ENCODE peak calls at places on chromosomes 1 and 21, in four cellular contexts. N, O, U and W are unnamed samples.
A peak's percentile ranks its signal among the peaks of the same experiment; 100 is the strongest.

GRCh38 chr21:33149166-33149565 is 79.2 kb downstream of the OLIG1 start:
- DNase-seq in U (no peak), N (no peak), O (no peak), W (no peak)

GRCh38 chr1:7549693-7550161 is 221.4 kb upstream of the VAMP3 start:
- DNase-seq in N (no peak), U (no peak), O (no peak), W (peak; percentile 71)

GRCh38 chr1:173410133-173410793 is 66.9 kb upstream of the PRDX6 start:
- DNase-seq in N (peak; percentile 61), U (no peak), O (no peak), W (no peak)

GRCh38 chr1:203273869-203274602 is 31.3 kb upstream of the BTG2 start:
- DNase-seq in O (no peak), N (no peak), U (no peak), W (no peak)

GRCh38 chr1:179591592-179592580 is at the start of gene TDRD5:
- DNase-seq in O (no peak), N (no peak), U (no peak), W (peak; percentile 81)

GRCh38 chr1:201001962-201002361 is 21.6 kb downstream of the KIF21B start:
- DNase-seq in U (no peak), O (no peak), N (no peak), W (no peak)

GRCh38 chr1:203268901-203269653 is 36.2 kb upstream of the BTG2 start:
- DNase-seq in N (peak; percentile 78), U (peak; percentile 80), O (peak; percentile 64), W (peak; percentile 87)

GRCh38 chr1:181506563-181507353 is 23.4 kb downstream of the CACNA1E start:
- DNase-seq in O (no peak), N (no peak), U (no peak), W (no peak)

GRCh38 chr21:39048064-39048463 is 135.2 kb downstream of the PSMG1 start:
- DNase-seq in O (no peak), N (peak; percentile 38), U (peak; percentile 90), W (no peak)

GRCh38 chr1:209583408-209583807 is at the start of gene CAMK1G:
- DNase-seq in U (peak; percentile 89), O (no peak), N (peak; percentile 88), W (peak; percentile 91)

GRCh38 chr1:101250219-101250618 is 13.4 kb downstream of the S1PR1 start:
- DNase-seq in N (no peak), U (no peak), O (no peak), W (no peak)
- H3K4me1 ChIP-seq in N (no peaks in the 10 kb centered on the region), U (no peaks in the 10 kb centered on the region), O (no peaks in the 10 kb centered on the region), W (peaks cover 14% of the 10 kb centered on the region)

DNA sequence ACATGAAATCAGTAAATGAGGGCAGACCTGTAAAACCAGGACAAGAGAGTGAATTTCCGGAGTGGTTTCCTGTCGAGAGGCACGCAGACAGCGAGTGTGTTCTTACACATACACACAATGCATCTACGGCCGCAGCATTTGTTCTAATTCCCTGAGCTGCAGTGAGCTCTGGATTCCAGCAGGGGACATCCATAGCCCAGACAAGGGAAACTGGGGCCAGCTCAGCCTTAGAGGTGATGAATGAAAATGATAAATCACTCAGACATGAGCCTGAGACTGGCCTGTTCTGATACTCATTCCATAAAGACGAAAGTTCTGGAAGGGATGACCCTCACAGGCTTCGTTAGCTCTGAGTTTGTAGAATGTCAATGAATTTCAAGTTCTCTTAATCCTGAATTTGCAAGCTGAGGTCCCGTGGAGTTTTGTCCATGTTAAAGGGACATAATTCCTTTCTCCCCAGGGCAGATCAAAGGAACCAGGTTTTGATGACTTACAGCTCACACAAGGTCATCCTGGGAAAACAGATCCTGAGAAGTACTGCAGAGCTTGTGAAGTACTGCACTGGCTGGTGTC is 207.9 kb upstream of the C1orf87 start:
- DNase-seq in U (peak; percentile 51), N (peak; percentile 75), O (peak; percentile 83), W (peak; percentile 86)
- H2AFZ ChIP-seq in U (no peak overlapping the region), N (no peak overlapping the region), O (peak overlapping the region; percentile 91), W (peak overlapping the region; percentile 89)

DNA sequence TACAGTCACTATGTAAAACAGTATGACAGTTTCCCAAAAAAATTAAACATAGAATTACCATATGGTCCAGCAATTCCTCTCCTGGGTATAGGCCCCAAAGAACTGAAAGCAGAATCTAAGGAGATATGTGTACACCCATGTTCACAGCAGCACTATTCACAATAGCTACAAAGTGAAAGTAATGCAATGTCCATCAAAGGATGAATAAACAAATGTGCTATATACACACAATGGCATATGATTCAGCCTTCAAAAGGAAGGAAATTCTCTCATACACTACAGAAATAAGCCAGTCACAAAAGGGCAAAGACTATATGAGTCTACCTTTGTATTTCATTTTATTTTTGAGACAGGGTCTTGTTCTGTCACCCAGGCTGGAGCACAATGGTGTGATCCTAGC is 120.4 kb downstream of the TOMM20 start:
- DNase-seq in N (peak; percentile 24), U (peak; percentile 54), O (no peak), W (no peak)
- H3K4me3 ChIP-seq in N (no peak overlapping the region), U (no peak overlapping the region), O (no peak overlapping the region), W (no peak overlapping the region)

GRCh38 chr1:30664103-30664755 is 59.2 kb downstream of the MATN1 start:
- DNase-seq in O (no peak), N (no peak), U (no peak), W (no peak)

GRCh38 chr1:30661311-30661710 is 62.1 kb downstream of the MATN1 start:
- DNase-seq in U (no peak), O (no peak), N (no peak), W (no peak)

GRCh38 chr1:30660241-30660640 is 63.1 kb downstream of the MATN1 start:
- DNase-seq in O (no peak), U (no peak), N (no peak), W (no peak)

GRCh38 chr1:30663596-30664091 is 59.7 kb downstream of the MATN1 start:
- DNase-seq in O (no peak), U (no peak), N (no peak), W (peak; percentile 69)

GRCh38 chr1:30662291-30662840 is 61.0 kb downstream of the MATN1 start:
- DNase-seq in U (no peak), O (no peak), N (no peak), W (no peak)
- H3K4me1 ChIP-seq in U (no peaks in the 10 kb centered on the region), O (peaks cover 4% of the 10 kb centered on the region), N (no peaks in the 10 kb centered on the region), W (no peaks in the 10 kb centered on the region)

GRCh38 chr1:161073474-161074121 is 3.9 kb upstream of the ARHGAP30 start:
- DNase-seq in O (no peak), U (no peak), N (no peak), W (no peak)

GRCh38 chr1:161072751-161073449 is 3.2 kb upstream of the ARHGAP30 start:
- DNase-seq in N (no peak), U (no peak), O (no peak), W (peak; percentile 55)

GRCh38 chr1:161070737-161071136 is 1.0 kb upstream of the ARHGAP30 start:
- DNase-seq in O (no peak), U (peak; percentile 42), N (no peak), W (no peak)

GRCh38 chr1:161069731-161070270 is at the start of gene ARHGAP30:
- DNase-seq in N (no peak), O (no peak), U (no peak), W (peak; percentile 62)

DNA sequence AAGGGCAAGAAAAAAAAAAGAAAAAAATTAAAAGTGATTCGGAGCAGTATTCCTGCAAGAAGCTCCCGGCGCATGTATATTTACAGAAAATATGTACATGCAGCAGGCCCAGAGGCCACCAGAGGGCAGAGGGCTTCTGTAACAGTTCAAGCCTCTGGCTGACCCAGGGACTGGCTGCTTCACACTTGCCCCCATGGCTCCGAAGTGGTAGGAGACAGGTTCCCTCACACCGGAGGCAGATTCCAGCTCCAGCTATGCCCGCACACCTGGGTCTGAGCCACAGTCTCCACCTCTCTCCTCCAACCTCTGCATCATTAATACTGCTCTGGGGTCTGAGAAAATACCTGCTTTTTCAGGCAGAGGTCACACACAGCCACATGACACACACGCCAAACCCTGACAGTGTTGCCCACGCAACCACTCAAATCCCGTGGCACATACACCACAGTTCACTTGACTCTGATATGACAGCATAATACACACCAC is 2.2 kb upstream of the ARHGAP30 start:
- DNase-seq in U (peak; percentile 49), O (peak; percentile 29), N (peak; percentile 57), W (peak; percentile 93)
- H2AFZ ChIP-seq in U (no peak overlapping the region), O (no peak overlapping the region), N (no peak overlapping the region), W (no peak overlapping the region)

DNA sequence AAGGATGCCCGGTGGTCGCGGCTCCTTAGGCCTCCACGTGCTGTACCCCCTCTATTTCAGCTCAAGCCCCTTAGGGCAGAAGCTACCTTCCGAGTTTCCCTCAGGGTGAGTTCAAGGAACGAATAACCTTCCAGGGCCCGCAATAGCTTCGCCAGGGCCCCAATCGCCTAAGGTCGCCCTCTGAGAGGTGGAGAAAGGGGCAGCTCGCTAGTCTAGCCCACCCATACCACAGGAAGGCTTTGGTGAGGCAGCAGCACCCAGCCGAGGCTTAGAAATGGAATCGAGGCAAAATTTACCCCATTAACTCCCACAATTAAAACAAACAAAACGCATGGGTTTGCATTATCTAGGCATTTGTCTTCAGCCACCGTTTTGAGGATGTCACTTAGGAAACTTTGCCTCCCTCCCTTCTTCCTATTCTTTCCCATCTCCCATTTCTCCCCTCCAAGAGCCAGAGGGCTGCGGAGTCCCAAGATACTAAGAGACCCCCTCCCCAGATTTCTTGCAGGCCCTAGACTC is 954 bp downstream of the WNT2B start:
- DNase-seq in O (no peak), U (no peak), N (no peak), W (peak; percentile 81)
- H3K4me3 ChIP-seq in O (no peak overlapping the region), U (peak overlapping the region; percentile 82), N (no peak overlapping the region), W (peak overlapping the region; percentile 71)

GRCh38 chr1:162564762-162565218 is 3.3 kb downstream of the UAP1 start:
- DNase-seq in N (no peak), O (no peak), U (no peak), W (no peak)
- H3K4me1 ChIP-seq in N (peaks cover 5% of the 10 kb centered on the region), O (no peaks in the 10 kb centered on the region), U (peaks cover 5% of the 10 kb centered on the region), W (peaks cover 40% of the 10 kb centered on the region)